ENCODE peak calls at places on chromosomes 4 and X, in ten cellular contexts. E, A, M, Y, X, F, J, L, B and K are unnamed samples.

GRCh38 chr4:125244848-125245450 is 69.8 kb upstream of the FAT4 start:
- DNase-seq in Y (no peak), B (no peak), A (peak), E (no peak), X (no peak), L (no peak), J (no peak), F (no peak), M (no peak), K (no peak)

GRCh38 chr4:10212400-10212799 is 95.8 kb upstream of the WDR1 start:
- DNase-seq in B (no peak), E (no peak), F (no peak), X (no peak), L (no peak), A (no peak), J (no peak), M (no peak), Y (no peak), K (no peak)

GRCh38 chr4:25861951-25862410 is 807 bp downstream of the SEL1L3 start:
- DNase-seq in B (no peak), A (peak), Y (peak), J (peak), L (no peak), F (no peak), E (peak), X (no peak), M (no peak), K (peak)

GRCh38 chr4:102832667-102833066 is 5.3 kb upstream of the UBE2D3 start:
- DNase-seq in X (no peak), M (no peak), B (no peak), E (no peak), J (no peak), F (no peak), Y (no peak), L (no peak), A (no peak), K (no peak)

GRCh38 chr4:44678094-44679023 is at the start of gene GUF1:
- DNase-seq in M (peak), E (peak), B (peak), J (peak), Y (peak), L (peak), F (peak), A (peak), X (peak), K (peak)

GRCh38 chrX:130055103-130055502 is 55.2 kb downstream of the ELF4 start:
- DNase-seq in J (no peak), L (no peak), Y (no peak), E (peak), F (peak), A (peak), X (no peak), M (peak), B (no peak), K (no peak)

GRCh38 chr4:28444886-28445496 is 1584.3 kb downstream of the STIM2 start:
- DNase-seq in A (peak), E (no peak), B (no peak), Y (no peak), J (no peak), F (no peak), M (no peak), L (no peak), X (no peak), K (no peak)

GRCh38 chrX:63426519-63426918 is 75.4 kb upstream of the SPIN4 start:
- DNase-seq in X (no peak), M (no peak), F (no peak), J (no peak), B (no peak), E (no peak), A (no peak), L (no peak), Y (no peak), K (no peak)

GRCh38 chrX:32525234-32525633 is 686.1 kb downstream of the DMD start:
- DNase-seq in M (no peak), B (no peak), F (no peak), J (no peak), L (no peak), E (no peak), Y (no peak), A (no peak), X (no peak), K (no peak)

GRCh38 chr4:866761-867390 is 40.9 kb upstream of the CPLX1 start:
- DNase-seq in Y (no peak), J (no peak), M (no peak), L (no peak), E (no peak), A (peak), B (no peak), X (no peak), F (peak), K (no peak)

GRCh38 chrX:47191331-47191730 is 2.3 kb upstream of the UBA1 start:
- DNase-seq in Y (no peak), M (no peak), F (no peak), A (peak), B (no peak), X (no peak), L (peak), E (peak), J (no peak), K (no peak)

GRCh38 chr4:105992641-105993305 is 97.5 kb downstream of the NPNT start:
- DNase-seq in E (no peak), A (peak), M (no peak), L (no peak), X (no peak), J (no peak), B (no peak), F (no peak), Y (no peak), K (no peak)

GRCh38 chr4:143768007-143768591 is 67.6 kb upstream of the FREM3 start:
- DNase-seq in Y (peak), L (no peak), J (no peak), B (no peak), E (no peak), M (no peak), A (no peak), F (no peak), X (no peak), K (no peak)

GRCh38 chrX:132187451-132187850 is 31.8 kb downstream of the RAP2C start:
- DNase-seq in M (no peak), Y (no peak), A (no peak), L (no peak), J (no peak), E (no peak), X (no peak), F (no peak), B (no peak), K (no peak)

GRCh38 chr4:176792348-176793059 is at the start of gene VEGFC:
- DNase-seq in Y (peak), X (no peak), B (peak), L (no peak), F (peak), M (no peak), J (peak), E (peak), A (peak), K (peak)

GRCh38 chr4:168643083-168643795 is 146.4 kb downstream of the PALLD start:
- DNase-seq in Y (no peak), J (no peak), A (peak), X (no peak), B (no peak), E (no peak), F (no peak), L (no peak), M (no peak), K (no peak)

GRCh38 chrX:68708503-68709290 is 61.2 kb downstream of the STARD8 start:
- DNase-seq in Y (no peak), J (no peak), X (no peak), B (no peak), L (no peak), E (peak), M (no peak), F (no peak), A (no peak), K (no peak)

GRCh38 chrX:10529344-10529743 is 91.0 kb downstream of the MID1 start:
- DNase-seq in X (no peak), E (no peak), J (no peak), Y (no peak), L (no peak), F (no peak), B (no peak), A (no peak), M (no peak), K (no peak)

DNA sequence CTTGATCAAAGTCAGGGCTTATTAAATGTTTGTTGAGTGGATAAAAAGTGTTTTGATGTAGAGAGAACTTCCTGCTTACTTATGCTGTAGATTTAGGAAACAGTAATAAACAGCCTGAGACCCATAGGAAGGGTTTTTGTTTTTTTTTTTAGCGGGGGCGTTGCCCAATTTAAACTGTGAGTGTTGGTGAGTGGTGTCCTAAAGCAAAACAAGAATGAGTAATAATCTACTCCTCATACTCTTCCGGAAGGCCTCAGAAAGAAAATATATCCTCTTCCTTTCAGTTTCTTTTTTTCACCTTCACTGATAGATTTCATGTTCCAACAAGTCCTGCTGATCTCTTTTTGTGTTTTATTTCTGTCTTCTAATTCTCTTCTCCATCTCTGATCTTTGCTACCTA is 104.4 kb upstream of the SCML1 start:
- DNase-seq in L (no peak), X (no peak), M (no peak), A (peak), F (no peak), B (no peak), J (no peak), E (no peak), Y (no peak), K (no peak)
- H3K4me3 ChIP-seq in L (no peak), X (no peak), M (no peak), A (no peak), F (no peak), B (no peak), J (no peak), E (no peak), Y (no peak), K (no peak)

DNA sequence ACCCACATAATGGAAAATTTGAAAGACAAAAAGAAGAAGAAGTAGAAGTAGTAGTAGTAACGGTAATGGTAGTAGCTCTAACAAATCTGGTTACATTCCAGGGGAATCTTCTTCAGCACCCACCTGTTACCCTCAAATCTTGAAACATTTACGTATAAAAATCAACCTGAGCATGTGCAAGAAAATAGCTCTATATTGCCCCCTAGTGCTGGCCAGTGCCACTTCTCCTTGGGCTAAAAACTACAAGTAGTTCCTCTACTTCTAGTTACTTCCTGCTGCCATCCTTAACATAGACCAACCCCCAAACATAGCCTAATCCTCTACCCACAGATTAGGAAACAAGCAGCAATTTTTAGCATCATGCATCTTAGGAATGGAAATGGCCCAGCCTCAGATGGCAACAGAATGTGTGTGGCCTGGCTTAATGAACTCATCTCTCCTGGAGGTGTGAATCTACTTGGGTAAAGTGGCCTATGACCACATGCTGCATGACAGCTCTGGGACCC is 3.1 kb downstream of the PDGFC start:
- DNase-seq in B (peak), Y (peak), F (peak), J (peak), L (no peak), M (no peak), A (peak), X (peak), E (peak), K (peak)
- H3K4me3 ChIP-seq in B (no peak), Y (peak), F (peak), J (peak), L (no peak), M (peak), A (peak), X (no peak), E (no peak), K (peak)

GRCh38 chrX:275967-276587 is 5.1 kb upstream of the PLCXD1 start:
- DNase-seq in E (peak), Y (peak), F (no peak), A (peak), B (peak), X (peak), J (peak), L (peak), M (no peak), K (peak)

GRCh38 chrX:270848-271367 is 10.3 kb upstream of the PLCXD1 start:
- DNase-seq in A (no peak), Y (peak), X (peak), B (peak), J (peak), M (no peak), E (peak), L (no peak), F (no peak), K (peak)

GRCh38 chrX:276588-277171 is 4.5 kb upstream of the PLCXD1 start:
- DNase-seq in L (no peak), J (peak), F (peak), A (peak), B (peak), M (no peak), E (peak), Y (no peak), X (peak), K (peak)

GRCh38 chrX:275476-275966 is 5.7 kb upstream of the PLCXD1 start:
- DNase-seq in J (peak), B (peak), A (no peak), F (no peak), Y (no peak), L (no peak), E (peak), X (no peak), M (no peak), K (peak)

GRCh38 chrX:274904-275475 is 6.2 kb upstream of the PLCXD1 start:
- DNase-seq in A (peak), L (no peak), Y (peak), M (no peak), F (no peak), J (peak), X (no peak), B (peak), E (peak), K (peak)
- H3K4me3 ChIP-seq in A (no peak), L (peak), Y (peak), M (no peak), F (no peak), J (no peak), X (no peak), B (peak), E (peak), K (peak)

DNA sequence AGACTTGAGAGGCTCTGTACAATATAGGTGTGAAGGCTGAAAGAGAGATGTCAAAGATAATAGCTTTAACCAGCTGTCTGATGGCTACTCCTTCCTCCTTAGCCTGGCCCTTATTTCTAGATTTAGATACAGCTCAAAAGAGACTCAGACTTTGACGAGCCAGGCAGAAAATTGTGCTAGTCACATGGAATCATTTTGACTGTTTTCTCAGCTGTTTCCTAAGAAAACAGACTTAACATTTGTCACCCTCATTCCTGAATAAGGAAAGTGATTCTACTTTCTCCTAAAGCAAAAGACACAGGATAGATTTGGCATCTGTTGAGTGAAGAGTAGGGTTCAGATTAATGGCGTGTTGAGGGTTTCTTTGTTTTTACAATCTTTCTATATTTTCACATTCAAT is 340.7 kb downstream of the DHX15 start:
- DNase-seq in X (no peak), M (no peak), B (no peak), J (no peak), E (no peak), A (no peak), F (no peak), Y (no peak), L (no peak), K (no peak)
- H3K4me3 ChIP-seq in X (no peak), M (no peak), B (no peak), J (no peak), E (no peak), A (no peak), F (no peak), Y (no peak), L (no peak), K (no peak)

DNA sequence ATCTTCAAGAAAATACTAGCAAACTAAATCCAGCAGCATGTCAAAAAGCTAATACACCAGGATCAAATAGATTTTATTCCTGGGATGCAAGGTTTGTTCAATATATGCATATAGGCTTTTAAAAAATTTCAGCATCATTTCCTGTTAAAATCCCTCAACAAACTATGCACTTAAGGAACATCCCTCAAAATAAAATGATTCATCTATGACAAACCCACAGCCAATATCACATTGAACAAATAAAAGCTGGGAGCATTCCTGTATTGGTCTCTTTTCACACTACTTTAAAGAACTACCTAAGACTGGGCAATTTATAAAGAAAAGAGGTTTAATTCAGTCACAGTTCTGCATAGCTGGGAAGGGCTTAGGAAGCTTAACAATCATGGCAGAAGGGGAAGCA is 726.7 kb downstream of the GRXCR1 start:
- DNase-seq in M (no peak), B (no peak), A (no peak), X (no peak), F (no peak), J (no peak), E (no peak), L (no peak), Y (no peak), K (no peak)
- H3K4me3 ChIP-seq in M (no peak), B (no peak), A (no peak), X (no peak), F (no peak), J (no peak), E (no peak), L (no peak), Y (no peak), K (no peak)

DNA sequence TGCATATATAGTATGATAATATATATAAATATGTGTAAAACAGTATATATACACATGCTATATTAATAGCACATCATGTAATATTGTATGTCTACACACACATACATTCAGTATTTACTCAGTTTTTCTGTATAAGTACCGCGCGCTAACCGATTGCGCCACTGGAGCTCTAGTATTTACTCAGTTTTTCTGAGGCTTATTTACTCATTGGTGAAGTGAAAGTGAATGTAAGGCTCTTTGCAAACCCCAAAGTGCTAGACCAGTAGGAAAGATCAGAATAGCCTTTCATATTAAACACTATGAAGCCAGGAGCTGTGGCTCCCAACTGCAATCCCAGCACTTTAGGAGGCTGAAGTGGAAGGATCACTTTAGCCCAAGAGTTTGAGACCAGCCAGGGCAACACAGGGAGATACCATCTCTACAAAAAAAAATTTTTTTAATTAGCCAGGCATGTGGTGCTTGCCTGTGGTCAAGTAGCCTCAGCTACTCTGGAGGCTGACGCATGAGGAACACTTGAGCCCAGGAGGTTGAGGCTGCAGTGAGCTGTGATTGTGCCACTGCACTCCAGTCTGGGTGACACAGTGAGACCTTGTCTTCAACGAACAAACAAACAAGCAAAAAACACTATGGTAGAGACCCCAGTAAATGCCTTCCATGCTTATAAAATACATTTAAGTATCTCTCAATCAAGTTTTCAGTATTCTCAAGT is 125.8 kb downstream of the KIT start:
- DNase-seq in B (no peak), Y (no peak), L (no peak), A (no peak), J (no peak), F (no peak), X (no peak), M (no peak), E (no peak), K (no peak)
- H3K4me3 ChIP-seq in B (no peak), Y (peak), L (no peak), A (no peak), J (no peak), F (no peak), X (no peak), M (no peak), E (no peak), K (no peak)

GRCh38 chr4:21415728-21416127 is 532.8 kb downstream of the KCNIP4 start:
- DNase-seq in M (no peak), L (no peak), J (no peak), F (no peak), Y (no peak), B (no peak), X (no peak), E (no peak), A (no peak), K (no peak)
- H3K4me3 ChIP-seq in M (no peak), L (no peak), J (no peak), F (no peak), Y (no peak), B (no peak), X (no peak), E (no peak), A (no peak), K (no peak)